ENCODE peak calls at places on chromosome 14, in five cellular contexts. U is NT2/D1, X is HepG2, K is H1, N is GM12878. M is an unnamed sample.

GRCh38 chr14:37595809-37596595 is 573 bp downstream of the TTC6 start:
- DNase-seq in U (no peak), X (peak; percentile 99), K (no peak), N (no peak), M (peak; percentile 36)

GRCh38 chr14:74712499-74713394 is at the start of the genes AREL1 and FCF1:
- DNase-seq in U (peak; percentile 63), X (peak; percentile 90), K (peak; percentile 29), N (peak; percentile 54), M (peak; percentile 93)

GRCh38 chr14:74886001-74886400 is 4.3 kb downstream of the DLST start:
- DNase-seq in U (peak; percentile 59), X (no peak), K (no peak), N (no peak), M (no peak)

GRCh38 chr14:31127690-31128089 is 79.9 kb downstream of the HECTD1 start:
- DNase-seq in U (no peak), X (peak; percentile 55), K (no peak), N (no peak), M (no peak)

GRCh38 chr14:103662029-103662428 is 33.0 kb downstream of the KLC1 start:
- DNase-seq in U (no peak), X (no peak), K (no peak), N (no peak), M (no peak)

GRCh38 chr14:54660712-54661111 is 93.8 kb downstream of the SAMD4A start:
- DNase-seq in U (no peak), X (peak; percentile 63), K (no peak), N (no peak), M (no peak)

GRCh38 chr14:73180385-73180805 is 44.1 kb downstream of the PSEN1 start:
- DNase-seq in U (no peak), X (peak; percentile 27), K (no peak), N (no peak), M (no peak)

GRCh38 chr14:32110200-32110896 is 33.2 kb downstream of the ARHGAP5 start:
- DNase-seq in U (no peak), X (no peak), K (no peak), N (no peak), M (no peak)

GRCh38 chr14:102090713-102091112 is 3.9 kb upstream of the HSP90AA1 start:
- DNase-seq in U (no peak), X (no peak), K (no peak), N (no peak), M (no peak)

GRCh38 chr14:86530457-86530856 is 1000.5 kb downstream of the FLRT2 start:
- DNase-seq in U (no peak), X (no peak), K (no peak), N (no peak), M (no peak)

GRCh38 chr14:97703006-97703760 is 906.0 kb downstream of the VRK1 start:
- DNase-seq in U (no peak), X (no peak), K (no peak), N (peak; percentile 53), M (no peak)

GRCh38 chr14:47846008-47846407 is 170.6 kb upstream of the MDGA2 start:
- DNase-seq in U (no peak), X (no peak), K (no peak), N (no peak), M (no peak)

GRCh38 chr14:34592623-34593022 is 37.3 kb downstream of the SNX6 start:
- DNase-seq in U (no peak), X (no peak), K (no peak), N (no peak), M (no peak)

GRCh38 chr14:97625512-97625911 is 828.3 kb downstream of the VRK1 start:
- DNase-seq in U (no peak), X (no peak), K (no peak), N (no peak), M (no peak)

GRCh38 chr14:106436310-106436905 is 910.0 kb downstream of the TMEM121 start:
- DNase-seq in U (no peak), X (no peak), K (no peak), N (no peak), M (peak; percentile 13)

DNA sequence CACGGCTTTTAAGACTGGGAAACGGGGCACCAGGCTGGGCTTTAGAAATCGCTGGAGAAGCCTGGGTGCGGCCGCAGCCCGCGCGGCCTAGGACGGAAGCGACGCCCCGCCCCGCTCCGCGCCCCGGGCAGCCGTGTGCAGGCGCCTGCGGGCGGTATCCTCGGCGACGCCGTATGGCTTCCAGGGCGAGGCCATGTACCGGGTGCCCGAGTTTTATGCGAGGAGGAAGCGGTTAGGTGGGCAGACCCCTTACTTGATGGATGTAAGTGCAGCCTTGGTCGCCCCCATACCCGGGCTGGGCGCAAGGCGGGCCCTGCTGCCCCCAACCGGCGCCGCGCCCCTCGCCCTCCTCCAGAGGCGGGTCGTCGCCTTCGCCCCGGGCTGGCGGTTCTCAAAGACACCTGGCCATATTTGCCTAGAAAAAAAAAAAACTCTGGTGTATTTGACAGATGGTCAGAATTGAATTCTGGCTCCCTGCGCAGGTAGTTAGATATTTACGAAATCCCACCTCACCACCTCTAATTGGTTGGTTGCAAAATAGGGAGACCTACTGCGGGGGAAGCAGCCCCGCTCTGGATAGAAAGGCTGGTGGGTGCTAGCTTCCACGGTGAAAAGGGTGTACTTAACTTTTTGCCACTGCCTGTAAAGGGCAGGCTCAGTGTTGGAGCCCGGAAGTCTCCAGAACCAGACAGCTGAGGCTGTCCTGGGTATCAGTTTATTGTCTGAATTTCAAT is at the start of gene PPP1R36:
- DNase-seq in U (no peak), X (no peak), K (no peak), N (no peak), M (no peak)
- TF ChIP-seq SUZ12 in U (no peak), X (no peak), K (no peak), N (no peak), M (no peak)

GRCh38 chr14:49050836-49051235 is 535.3 kb downstream of the RPS29 start:
- DNase-seq in U (no peak), X (no peak), K (no peak), N (no peak), M (no peak)
- TF ChIP-seq SUZ12 in U (no peak), X (no peak), K (no peak), N (no peak), M (no peak)

GRCh38 chr14:77603654-77604270 is 12.7 kb downstream of the SPTLC2 start:
- DNase-seq in U (no peak), X (peak; percentile 24), K (no peak), N (no peak), M (no peak)
- TF ChIP-seq SUZ12 in U (no peak), X (no peak), K (no peak), N (no peak), M (no peak)

GRCh38 chr14:61963926-61964325 is 201.7 kb downstream of the SNAPC1 start:
- DNase-seq in U (no peak), X (no peak), K (no peak), N (no peak), M (no peak)
- TF ChIP-seq SUZ12 in U (no peak), X (no peak), K (no peak), N (no peak), M (no peak)

DNA sequence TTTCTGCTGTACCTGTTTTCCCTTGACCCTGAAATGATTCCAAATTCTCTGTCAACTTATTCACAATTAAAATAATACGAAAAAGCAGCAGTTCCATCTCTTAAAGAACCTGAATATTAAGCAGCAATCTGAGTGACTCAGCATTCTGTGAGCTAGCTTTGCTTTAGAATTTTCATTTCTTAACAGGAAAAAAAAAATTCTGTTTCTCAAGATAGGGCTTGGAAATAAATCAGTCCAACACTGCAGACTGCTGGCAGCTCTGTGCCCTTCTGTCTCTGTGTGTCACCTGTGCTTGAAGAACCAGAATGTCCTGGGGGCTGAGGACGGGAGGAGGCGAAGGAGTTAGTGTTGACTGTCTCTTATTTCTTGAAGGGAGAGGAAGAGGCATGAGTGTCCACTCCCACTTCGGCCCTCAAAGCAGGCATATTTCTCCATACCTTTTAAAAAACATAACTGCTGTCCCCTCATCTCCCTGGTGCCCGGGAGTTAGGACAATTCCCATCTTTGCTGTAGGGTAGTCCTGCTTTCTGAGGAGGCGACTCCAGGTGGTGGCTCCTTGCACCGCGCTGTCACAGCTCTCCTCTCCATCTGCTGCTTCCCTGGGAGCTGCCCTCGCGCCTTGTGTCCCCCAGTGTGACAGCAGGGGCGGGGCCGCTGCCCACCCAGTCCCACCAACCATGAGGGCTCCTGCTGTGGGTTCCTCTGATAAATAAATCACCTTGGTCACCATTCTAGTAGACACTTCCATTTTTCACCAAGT is 203.1 kb downstream of the CALM1 start:
- DNase-seq in U (no peak), X (peak; percentile 3), K (no peak), N (no peak), M (no peak)
- TF ChIP-seq SUZ12 in U (no peak), X (no peak), K (no peak), N (no peak), M (no peak)

M was measured in HEK293T.